ENCODE peak calls at places on chromosome 4, in eight cellular contexts. J is upper lobe of right lung, W is GM20000, E is tibial nerve, V is AG09309, I is kidney epithelial cell, F is hepatocyte, C is colonic mucosa. K is an unnamed sample.

GRCh38 chr4:185165605-185166063 is 22.6 kb downstream of the SLC25A4 start:
- DNase-seq in C (no peak), E (no peak), W (peak), F (no peak), I (peak), V (peak), J (no peak), K (no peak)

GRCh38 chr4:182246401-182247205 is 3.4 kb downstream of the TENM3 start:
- DNase-seq in E (no peak), J (no peak), C (no peak), F (peak), I (no peak), W (no peak), V (no peak), K (no peak)

GRCh38 chr4:13289391-13289790 is 194.7 kb downstream of the RAB28 start:
- DNase-seq in E (no peak), F (no peak), I (no peak), C (no peak), J (no peak), W (no peak), V (no peak), K (no peak)

GRCh38 chr4:94410678-94411206 is 41.0 kb upstream of the PDLIM5 start:
- DNase-seq in C (no peak), W (no peak), V (no peak), F (peak), J (no peak), I (peak), E (peak), K (no peak)

GRCh38 chr4:142534994-142535393 is 311.1 kb downstream of the INPP4B start:
- DNase-seq in W (no peak), C (no peak), F (no peak), J (no peak), I (no peak), V (no peak), E (no peak), K (no peak)

GRCh38 chr4:104394409-104394813 is 100.3 kb downstream of the CXXC4 start:
- DNase-seq in W (no peak), C (no peak), E (no peak), V (no peak), I (no peak), J (no peak), F (no peak), K (no peak)

GRCh38 chr4:109996531-109996930 is 83.8 kb downstream of the EGF start:
- DNase-seq in F (no peak), C (no peak), I (no peak), E (no peak), W (no peak), V (no peak), J (no peak), K (no peak)

GRCh38 chr4:186726150-186726439 is 2.4 kb upstream of the FAT1 start:
- DNase-seq in I (no peak), J (no peak), V (no peak), W (peak), F (no peak), C (no peak), E (no peak), K (no peak)

GRCh38 chr4:71214578-71214977 is 124.2 kb upstream of the SLC4A4 start:
- DNase-seq in F (no peak), I (no peak), C (no peak), J (no peak), W (no peak), V (no peak), E (no peak), K (no peak)

GRCh38 chr4:128649575-128650205 is 159.8 kb upstream of the JADE1 start:
- DNase-seq in C (peak), E (no peak), V (no peak), I (peak), J (no peak), W (no peak), F (peak), K (no peak)

GRCh38 chr4:2925496-2925895 is 37.7 kb downstream of the NOP14 start:
- DNase-seq in J (no peak), F (no peak), C (no peak), W (no peak), V (no peak), E (no peak), I (no peak), K (peak)

DNA sequence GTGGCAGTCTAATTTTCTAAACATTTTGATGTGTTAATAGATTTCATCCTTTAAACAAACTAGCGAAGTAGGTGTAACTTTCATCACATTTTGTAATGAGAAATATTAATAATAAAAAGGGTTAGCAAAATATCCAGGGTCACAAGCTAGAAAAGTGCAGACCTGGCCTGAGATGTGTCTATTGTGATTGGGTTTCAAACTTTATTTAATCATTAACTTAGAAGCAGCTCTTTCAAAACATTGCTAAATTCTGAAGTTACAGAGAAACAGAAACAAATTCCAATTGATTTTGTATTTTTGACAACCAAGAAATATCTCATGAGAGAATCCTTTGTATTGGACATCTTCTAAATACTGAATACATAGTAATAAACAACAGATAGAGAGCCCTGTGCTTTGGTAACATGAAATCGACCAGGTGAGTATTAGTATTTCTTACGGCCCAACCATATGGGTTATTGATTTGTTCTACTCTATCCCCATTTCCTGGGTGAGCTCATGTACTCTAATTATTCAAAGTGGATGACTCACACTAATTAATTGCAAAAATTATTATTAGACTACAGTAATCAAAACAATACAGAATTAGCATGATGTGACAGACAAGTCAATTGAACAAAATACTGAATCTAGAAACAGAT is 1093.8 kb upstream of the AGA start:
- DNase-seq in F (no peak), C (no peak), W (no peak), E (no peak), J (no peak), V (no peak), I (no peak), K (no peak)
- TF ChIP-seq CTCF in F (no peak), C (no peak), W (no peak), E (no peak), J (no peak), V (no peak), I (no peak), K (no peak)

GRCh38 chr4:173722075-173722474 is 192.0 kb upstream of the HAND2 start:
- DNase-seq in W (no peak), E (no peak), C (no peak), I (no peak), J (no peak), F (no peak), V (no peak), K (no peak)

DNA sequence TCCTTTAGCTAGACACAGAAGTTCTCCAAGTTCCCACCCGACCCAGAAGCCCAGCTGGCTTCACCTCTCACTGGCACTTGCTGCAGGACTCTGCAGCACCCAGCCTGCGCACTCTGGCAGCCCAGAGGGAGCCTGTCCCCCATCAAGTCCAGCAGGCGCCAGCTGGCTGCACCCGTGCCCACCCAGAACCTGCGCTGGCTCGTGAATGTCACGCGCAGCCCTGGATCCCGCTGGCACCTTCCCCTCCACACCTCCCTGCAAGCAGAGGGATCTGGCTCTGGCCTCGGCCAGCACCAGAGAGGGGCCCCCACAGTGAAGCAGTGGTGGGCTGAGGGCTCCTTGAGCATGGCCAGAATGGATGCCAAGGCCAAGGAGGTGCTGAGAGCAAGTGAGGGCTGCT is 187.6 kb upstream of the HAND2 start:
- DNase-seq in F (no peak), V (no peak), J (peak), E (no peak), C (no peak), I (no peak), W (no peak), K (no peak)
- TF ChIP-seq CTCF in F (no peak), V (no peak), J (no peak), E (no peak), C (no peak), I (no peak), W (no peak), K (no peak)

GRCh38 chr4:153465922-153466636 is at the start of gene TMEM131L:
- DNase-seq in V (no peak), I (no peak), J (peak), E (peak), C (peak), W (peak), F (peak), K (peak)
- TF ChIP-seq CTCF in V (peak), I (no peak), J (peak), E (no peak), C (no peak), W (peak), F (peak), K (no peak)

GRCh38 chr4:147727476-147728028 is 4.3 kb upstream of the ARHGAP10 start:
- DNase-seq in I (no peak), W (no peak), V (no peak), J (no peak), C (no peak), E (no peak), F (no peak), K (no peak)

GRCh38 chr4:147733614-147734344 is 1.9 kb downstream of the ARHGAP10 start:
- DNase-seq in E (no peak), J (no peak), I (no peak), C (no peak), V (no peak), W (no peak), F (no peak), K (no peak)

GRCh38 chr4:147732516-147733193 is 767 bp downstream of the ARHGAP10 start:
- DNase-seq in E (no peak), W (peak), V (no peak), I (no peak), F (peak), C (peak), J (peak), K (no peak)

GRCh38 chr4:147731611-147732515 is at the start of gene ARHGAP10:
- DNase-seq in V (no peak), C (peak), E (peak), J (peak), I (no peak), F (peak), W (peak), K (peak)

DNA sequence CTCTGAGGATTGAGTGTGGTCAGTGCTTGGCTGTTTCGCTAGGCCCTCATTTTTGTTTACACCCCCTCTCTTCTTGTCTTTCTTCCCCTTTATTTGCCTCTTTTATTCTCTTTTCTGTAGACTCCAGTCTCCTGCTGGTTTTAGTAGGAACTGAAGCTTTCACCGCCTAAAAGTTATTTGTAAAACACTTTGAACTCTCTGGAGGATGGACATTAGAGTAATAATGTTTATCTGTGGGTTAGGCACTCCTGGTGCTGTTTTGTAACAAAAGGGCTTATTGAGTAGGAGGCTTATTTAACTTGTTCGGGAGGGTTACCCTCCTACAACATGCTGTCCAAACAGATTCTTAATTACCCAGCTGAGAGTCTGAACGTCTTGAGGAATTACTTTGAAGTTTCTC is 1.6 kb upstream of the ARHGAP10 start:
- DNase-seq in V (no peak), J (no peak), E (no peak), W (no peak), I (no peak), F (no peak), C (no peak), K (no peak)
- TF ChIP-seq CTCF in V (no peak), J (peak), E (no peak), W (no peak), I (no peak), F (no peak), C (no peak), K (no peak)

DNA sequence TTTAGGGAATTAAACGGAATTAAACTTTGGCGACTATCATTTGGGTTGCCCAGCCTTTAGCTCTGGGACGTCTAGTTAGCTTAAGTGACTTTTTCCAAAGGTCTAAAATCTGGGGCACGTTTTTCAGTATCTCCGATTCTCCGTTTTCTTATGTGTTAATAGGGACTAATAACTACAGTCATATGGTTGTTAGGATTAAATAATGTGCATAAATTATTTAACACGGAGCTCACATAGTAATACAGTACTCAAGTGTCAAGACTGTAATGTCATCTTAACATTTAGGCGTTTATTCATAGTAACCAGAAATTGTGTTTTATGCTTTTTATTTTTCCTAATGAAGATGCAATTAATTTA is 466 bp upstream of the CCNA2 start:
- DNase-seq in E (no peak), C (no peak), J (no peak), F (no peak), V (no peak), I (no peak), W (no peak), K (no peak)
- TF ChIP-seq CTCF in E (no peak), C (no peak), J (no peak), F (no peak), V (no peak), I (no peak), W (no peak), K (no peak)

GRCh38 chr4:168335621-168336020 is 17.1 kb upstream of the DDX60 start:
- DNase-seq in V (no peak), F (no peak), I (no peak), J (no peak), W (no peak), C (no peak), E (no peak), K (no peak)
- TF ChIP-seq CTCF in V (no peak), F (no peak), I (no peak), J (no peak), W (no peak), C (no peak), E (no peak), K (no peak)

GRCh38 chr4:151582098-151582497 is 173.1 kb downstream of the FHIP1A start:
- DNase-seq in I (no peak), C (no peak), V (no peak), F (no peak), W (no peak), E (no peak), J (no peak), K (no peak)
- TF ChIP-seq CTCF in I (no peak), C (no peak), V (no peak), F (no peak), W (no peak), E (no peak), J (no peak), K (no peak)

DNA sequence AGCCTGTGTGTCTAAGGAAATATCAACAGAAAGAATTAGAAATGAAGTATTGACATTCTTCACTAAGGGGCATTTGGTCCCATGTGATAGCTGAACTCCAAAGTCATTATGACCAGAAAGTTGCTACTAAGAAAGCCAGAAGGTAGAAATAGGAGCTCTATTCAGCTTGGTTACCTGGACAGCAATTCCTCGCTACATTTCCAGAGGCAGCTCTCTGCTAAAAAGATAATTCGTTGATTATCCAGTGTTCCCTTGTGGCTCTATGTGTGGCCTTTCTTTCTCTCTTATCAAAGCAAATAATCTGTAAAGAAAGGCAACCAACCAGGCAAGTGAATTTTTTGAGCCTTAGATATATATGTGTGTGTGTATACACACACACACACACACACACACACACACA is 341.3 kb downstream of the ADGRL3 start:
- DNase-seq in V (no peak), I (no peak), W (no peak), C (no peak), F (peak), E (no peak), J (no peak), K (no peak)
- TF ChIP-seq CTCF in V (no peak), I (no peak), W (no peak), C (no peak), F (peak), E (no peak), J (no peak), K (no peak)

K was measured in activated B cell treated with CpG ODN at 0.5 μM for 24 hours.